ENCODE peak calls at places on chromosomes 6 and 20, in nine cellular contexts. X is A549, U is HCT116, O is K562, R is SK-N-SH, I is HepG2, D is endothelial cell of umbilical vein, J is GM12878, Q is H1. L is an unnamed sample.

GRCh38 chr6:169638915-169639314 is 62.9 kb downstream of the WDR27 start:
- DNase-seq in X (no peak), U (no peak), O (no peak), R (no peak), I (no peak), D (no peak), J (no peak), Q (no peak), L (no peak)

GRCh38 chr6:30707281-30707850 is 9.7 kb downstream of the MDC1 start:
- DNase-seq in X (peak), U (no peak), O (no peak), R (no peak), I (no peak), D (no peak), J (no peak), Q (no peak), L (no peak)

GRCh38 chr6:168165891-168166290 is 86.9 kb upstream of the FRMD1 start:
- DNase-seq in X (no peak), U (no peak), O (no peak), R (no peak), I (no peak), D (no peak), J (no peak), Q (no peak), L (no peak)

GRCh38 chr6:18389479-18389878 is 2.3 kb downstream of the RNF144B start:
- DNase-seq in X (no peak), U (no peak), O (no peak), R (no peak), I (no peak), D (peak), J (no peak), Q (no peak), L (no peak)

GRCh38 chr6:105363100-105363754 is 39.7 kb downstream of the PREP start:
- DNase-seq in X (no peak), U (no peak), O (no peak), R (peak), I (no peak), D (peak), J (no peak), Q (no peak), L (no peak)

GRCh38 chr20:3635346-3635745 is 27.9 kb downstream of the GFRA4 start:
- DNase-seq in X (no peak), U (no peak), O (no peak), R (no peak), I (no peak), D (no peak), J (no peak), Q (no peak), L (no peak)

GRCh38 chr20:42734660-42735368 is 454.9 kb downstream of the PTPRT start:
- DNase-seq in X (no peak), U (no peak), O (no peak), R (no peak), I (no peak), D (no peak), J (no peak), Q (no peak), L (no peak)

GRCh38 chr6:98054453-98054852 is 771.4 kb upstream of the MMS22L start:
- DNase-seq in X (no peak), U (no peak), O (no peak), R (no peak), I (no peak), D (no peak), J (no peak), Q (no peak), L (peak)

GRCh38 chr20:40941023-40941655 is 87.5 kb upstream of the TOP1 start:
- DNase-seq in X (no peak), U (no peak), O (no peak), R (no peak), I (no peak), D (no peak), J (peak), Q (no peak), L (peak)

GRCh38 chr6:125114248-125114858 is 39.2 kb upstream of the TPD52L1 start:
- DNase-seq in X (peak), U (peak), O (peak), R (peak), I (peak), D (peak), J (no peak), Q (no peak), L (peak)

GRCh38 chr20:437787-438486 is 24.4 kb downstream of the TBC1D20 start:
- DNase-seq in X (no peak), U (no peak), O (no peak), R (no peak), I (no peak), D (peak), J (no peak), Q (no peak), L (no peak)

GRCh38 chr20:61046721-61047351 is 205.2 kb upstream of the CDH4 start:
- DNase-seq in X (no peak), U (no peak), O (no peak), R (no peak), I (no peak), D (no peak), J (no peak), Q (no peak), L (no peak)

GRCh38 chr20:63096681-63097335 is 90.0 kb upstream of the BHLHE23 start:
- DNase-seq in X (no peak), U (no peak), O (no peak), R (no peak), I (no peak), D (no peak), J (no peak), Q (peak), L (no peak)

GRCh38 chr6:37583261-37583660 is 83.6 kb upstream of the CCDC167 start:
- DNase-seq in X (no peak), U (no peak), O (no peak), R (no peak), I (no peak), D (no peak), J (no peak), Q (no peak), L (peak)

GRCh38 chr6:24140572-24140971 is 14.6 kb downstream of the NRSN1 start:
- DNase-seq in X (no peak), U (no peak), O (no peak), R (no peak), I (no peak), D (no peak), J (no peak), Q (no peak), L (no peak)

GRCh38 chr6:129567374-129567773 is 142.6 kb downstream of the ARHGAP18 start:
- DNase-seq in X (peak), U (peak), O (peak), R (no peak), I (peak), D (no peak), J (no peak), Q (peak), L (peak)

GRCh38 chr20:24585796-24586522 is 116.5 kb downstream of the SYNDIG1 start:
- DNase-seq in X (no peak), U (no peak), O (no peak), R (no peak), I (no peak), D (no peak), J (no peak), Q (peak), L (no peak)

GRCh38 chr6:6749791-6750434 is 161.4 kb downstream of the LY86 start:
- DNase-seq in X (peak), U (peak), O (peak), R (no peak), I (peak), D (peak), J (no peak), Q (peak), L (peak)

GRCh38 chr6:47357827-47358226 is 48.1 kb upstream of the TNFRSF21 start:
- DNase-seq in X (no peak), U (no peak), O (no peak), R (no peak), I (no peak), D (no peak), J (peak), Q (no peak), L (no peak)

GRCh38 chr6:38164671-38165108 is 345.2 kb downstream of the ZFAND3 start:
- DNase-seq in X (no peak), U (no peak), O (no peak), R (no peak), I (no peak), D (no peak), J (no peak), Q (no peak), L (no peak)

GRCh38 chr6:129691709-129692108 is 18.3 kb downstream of the ARHGAP18 start:
- DNase-seq in X (no peak), U (no peak), O (no peak), R (no peak), I (no peak), D (no peak), J (no peak), Q (no peak), L (no peak)

GRCh38 chr6:66900081-66900770 is 1193.2 kb upstream of the EYS start:
- DNase-seq in X (no peak), U (no peak), O (no peak), R (no peak), I (no peak), D (no peak), J (no peak), Q (no peak), L (no peak)

GRCh38 chr20:47681977-47682812 is 103.1 kb downstream of the SULF2 start:
- DNase-seq in X (peak), U (no peak), O (no peak), R (no peak), I (peak), D (peak), J (no peak), Q (no peak), L (no peak)

GRCh38 chr20:16771204-16771603 is 23.0 kb downstream of the OTOR start:
- DNase-seq in X (no peak), U (no peak), O (no peak), R (no peak), I (no peak), D (no peak), J (no peak), Q (no peak), L (no peak)

GRCh38 chr20:6691541-6691940 is 75.9 kb upstream of the BMP2 start:
- DNase-seq in X (no peak), U (no peak), O (no peak), R (no peak), I (no peak), D (no peak), J (no peak), Q (no peak), L (no peak)

GRCh38 chr6:141164042-141164748 is 968.5 kb upstream of the GJE1 start:
- DNase-seq in X (no peak), U (no peak), O (no peak), R (no peak), I (no peak), D (no peak), J (no peak), Q (no peak), L (no peak)

GRCh38 chr20:62730481-62730880 is 21.8 kb downstream of the NTSR1 start:
- DNase-seq in X (no peak), U (no peak), O (no peak), R (no peak), I (no peak), D (no peak), J (no peak), Q (no peak), L (no peak)

GRCh38 chr6:84763397-84764331 is 734 bp downstream of the TBX18 start:
- DNase-seq in X (peak), U (peak), O (peak), R (peak), I (no peak), D (peak), J (no peak), Q (peak), L (no peak)

GRCh38 chr6:5752282-5752681 is 254.4 kb downstream of the NRN1 start:
- DNase-seq in X (no peak), U (no peak), O (no peak), R (no peak), I (no peak), D (peak), J (no peak), Q (no peak), L (peak)

GRCh38 chr20:36875702-36876472 is at the start of gene TLDC2:
- DNase-seq in X (no peak), U (no peak), O (no peak), R (no peak), I (peak), D (no peak), J (no peak), Q (no peak), L (no peak)

GRCh38 chr6:72552938-72553337 is 68.9 kb upstream of the KCNQ5 start:
- DNase-seq in X (peak), U (no peak), O (no peak), R (no peak), I (no peak), D (no peak), J (no peak), Q (no peak), L (no peak)

GRCh38 chr6:150118642-150119041 is 24.2 kb upstream of the PPP1R14C start:
- DNase-seq in X (no peak), U (no peak), O (no peak), R (no peak), I (peak), D (no peak), J (no peak), Q (no peak), L (no peak)

DNA sequence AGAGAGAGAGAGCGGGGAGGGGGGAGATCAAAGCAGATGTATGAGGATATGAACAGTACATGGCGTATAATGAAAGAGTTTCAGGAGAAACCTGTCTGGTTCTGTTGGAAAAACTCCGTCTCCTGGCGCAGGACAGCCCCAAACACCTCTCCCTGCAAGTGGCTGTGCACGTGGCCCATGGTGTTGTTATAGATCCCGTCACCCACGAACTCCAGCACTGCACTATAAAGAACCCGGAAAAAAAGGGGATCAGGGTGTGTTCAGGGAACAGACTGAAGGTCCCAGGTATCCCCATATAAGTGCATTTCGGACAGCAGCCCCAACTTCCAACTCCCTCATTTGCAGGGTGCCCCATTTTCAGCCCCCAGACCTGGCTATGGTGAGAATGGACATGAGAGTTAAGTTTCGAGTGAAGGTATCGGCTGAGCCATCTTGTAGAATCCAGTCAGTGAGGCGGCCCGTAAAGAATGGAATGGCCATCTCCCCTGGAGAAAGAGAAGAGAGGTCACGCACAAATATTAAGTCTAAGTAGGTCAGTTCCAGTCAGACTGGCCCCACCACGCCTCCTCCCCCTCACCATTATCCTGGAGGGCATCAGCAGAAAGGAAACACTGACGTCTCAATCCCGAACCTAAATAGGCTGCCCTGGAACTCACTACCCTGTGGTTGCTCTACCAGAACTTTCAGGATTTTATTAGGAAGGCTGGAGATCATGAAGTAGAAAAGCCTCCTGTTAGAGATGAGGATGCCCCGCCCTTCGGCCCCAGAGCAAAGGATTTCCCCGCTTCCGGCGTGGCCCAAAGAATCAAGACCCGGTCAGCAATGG is 1.3 kb downstream of the TAP1 start:
- DNase-seq in X (no peak), U (no peak), O (no peak), R (no peak), I (no peak), D (no peak), J (no peak), Q (no peak), L (peak)
- TF ChIP-seq MAX in X (no peak), U (no peak), O (no peak), R (no peak), I (no peak), D (no peak), J (no peak), Q (no peak), L (no peak)

GRCh38 chr20:35093245-35093884 is 758 bp upstream of the TRPC4AP start:
- DNase-seq in X (peak), U (no peak), O (no peak), R (no peak), I (no peak), D (peak), J (no peak), Q (no peak), L (peak)
- H3K4me3 ChIP-seq in X (peak), U (peak), O (peak), R (peak), I (peak), D (no peak), J (peak), Q (peak), L (peak)

GRCh38 chr6:100614386-100614785 is 149.7 kb upstream of the SIM1 start:
- DNase-seq in X (no peak), U (no peak), O (no peak), R (no peak), I (no peak), D (no peak), J (no peak), Q (no peak), L (no peak)

GRCh38 chr6:100620085-100620484 is 155.4 kb upstream of the SIM1 start:
- DNase-seq in X (no peak), U (no peak), O (no peak), R (no peak), I (no peak), D (peak), J (no peak), Q (no peak), L (no peak)

GRCh38 chr6:100614933-100615332 is 150.2 kb upstream of the SIM1 start:
- DNase-seq in X (no peak), U (no peak), O (no peak), R (no peak), I (no peak), D (no peak), J (no peak), Q (no peak), L (no peak)

GRCh38 chr6:100618349-100618671 is 153.6 kb upstream of the SIM1 start:
- DNase-seq in X (no peak), U (no peak), O (no peak), R (no peak), I (no peak), D (no peak), J (no peak), Q (no peak), L (no peak)

GRCh38 chr6:100617633-100618348 is 153.1 kb upstream of the SIM1 start:
- DNase-seq in X (peak), U (no peak), O (no peak), R (no peak), I (no peak), D (no peak), J (no peak), Q (no peak), L (peak)
- TF ChIP-seq MAX in X (no peak), U (no peak), O (no peak), R (no peak), I (no peak), D (no peak), J (no peak), Q (no peak), L (no peak)

GRCh38 chr6:11096109-11096508 is 2.5 kb downstream of the SMIM13 start:
- DNase-seq in X (peak), U (peak), O (no peak), R (peak), I (peak), D (no peak), J (no peak), Q (no peak), L (peak)
- H3K4me3 ChIP-seq in X (peak), U (peak), O (peak), R (peak), I (peak), D (no peak), J (peak), Q (no peak), L (peak)

DNA sequence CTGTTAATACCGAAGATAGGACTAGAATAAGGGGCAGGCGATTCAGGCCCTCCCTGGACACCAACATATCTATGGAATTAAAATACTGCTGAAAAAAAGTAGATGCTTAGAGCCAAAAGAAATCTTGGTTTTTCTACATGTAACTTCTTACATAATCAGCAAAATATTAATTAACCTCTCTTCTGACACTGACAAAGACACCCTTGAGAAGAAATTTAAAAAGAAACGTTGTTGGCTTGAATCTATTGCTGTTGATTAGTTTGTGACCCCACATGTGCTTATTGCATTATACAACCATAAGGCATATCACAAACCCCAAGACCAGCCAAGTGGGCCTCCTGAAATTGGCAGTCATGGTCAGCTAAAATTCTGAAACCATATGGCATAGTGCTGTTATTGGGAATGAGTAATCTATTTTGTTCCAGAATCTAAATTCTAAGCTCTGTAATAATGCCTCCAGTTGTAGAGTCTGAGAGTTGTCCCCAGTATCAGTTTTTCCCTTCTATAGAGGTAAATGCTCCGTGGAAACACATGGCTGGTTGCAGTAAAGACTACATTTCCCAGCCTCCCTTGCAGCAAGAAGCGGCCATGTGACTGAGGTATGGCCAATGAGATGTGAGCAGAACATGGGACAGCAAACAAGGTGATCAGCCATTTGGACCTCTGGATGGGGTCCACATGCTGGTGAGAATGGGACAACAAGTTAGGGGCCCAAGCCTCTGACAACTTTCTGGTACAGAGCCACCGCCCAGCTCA is 42.4 kb upstream of the PTPN1 start:
- DNase-seq in X (peak), U (peak), O (peak), R (peak), I (peak), D (peak), J (no peak), Q (no peak), L (peak)
- TF ChIP-seq MAX in X (peak), U (peak), O (peak), R (no peak), I (peak), D (peak), J (peak), Q (peak), L (peak)

GRCh38 chr6:4608361-4609115 is 167.7 kb upstream of the CDYL start:
- DNase-seq in X (no peak), U (no peak), O (no peak), R (no peak), I (no peak), D (peak), J (no peak), Q (no peak), L (no peak)

GRCh38 chr6:4606016-4606415 is 170.2 kb upstream of the CDYL start:
- DNase-seq in X (no peak), U (no peak), O (no peak), R (no peak), I (no peak), D (no peak), J (no peak), Q (no peak), L (no peak)

GRCh38 chr6:4606681-4607025 is 169.6 kb upstream of the CDYL start:
- DNase-seq in X (no peak), U (no peak), O (no peak), R (no peak), I (no peak), D (no peak), J (no peak), Q (no peak), L (no peak)

GRCh38 chr6:4607026-4607704 is 169.0 kb upstream of the CDYL start:
- DNase-seq in X (no peak), U (peak), O (no peak), R (no peak), I (no peak), D (peak), J (no peak), Q (no peak), L (peak)

DNA sequence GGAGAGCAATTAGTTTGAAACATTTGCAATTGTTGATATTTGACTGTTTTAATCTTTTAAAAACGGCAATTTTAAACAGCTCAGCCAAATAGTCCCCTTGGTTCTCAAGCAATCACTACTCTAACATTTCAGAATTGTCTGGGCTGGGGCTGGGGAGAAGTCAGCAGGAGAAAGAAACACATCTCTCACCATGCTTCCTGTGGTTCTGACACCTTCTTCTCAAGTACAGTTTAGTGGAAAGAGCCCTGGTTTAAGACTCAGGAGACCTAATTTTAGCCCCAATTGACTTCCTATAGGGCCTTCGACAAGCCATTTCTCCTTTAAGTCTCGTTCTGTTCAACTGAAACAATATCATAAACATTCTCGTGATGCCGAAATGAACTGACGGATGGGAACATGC is 168.4 kb upstream of the CDYL start:
- DNase-seq in X (no peak), U (no peak), O (no peak), R (no peak), I (no peak), D (no peak), J (no peak), Q (no peak), L (no peak)
- H3K4me3 ChIP-seq in X (no peak), U (no peak), O (no peak), R (no peak), I (no peak), D (no peak), J (no peak), Q (no peak), L (no peak)

L was measured in NB4.